ENCODE peak calls at places on chromosomes 2 and 18, in four cellular contexts. O is CD8-positive, alpha-beta memory T cell; C is A549; X is transverse colon. R is an unnamed sample.

GRCh38 chr2:150981826-150982225 is 279.8 kb downstream of the RBM43 start:
- DNase-seq in O (no peak), C (no peak), X (no peak), R (peak; percentile 2)

GRCh38 chr2:163347982-163348842 is 387.6 kb downstream of the FIGN start:
- DNase-seq in O (no peak), C (peak; percentile 92), X (peak; percentile 48), R (peak; percentile 95)

GRCh38 chr2:96205238-96205637 is 3.4 kb downstream of the STARD7 start:
- DNase-seq in O (no peak), C (no peak), X (no peak), R (no peak)

GRCh38 chr2:33230133-33230618 is 246.3 kb upstream of the RASGRP3 start:
- DNase-seq in O (no peak), C (no peak), X (no peak), R (no peak)

GRCh38 chr2:120935339-120936313 is 200.0 kb downstream of the GLI2 start:
- DNase-seq in O (no peak), C (peak; percentile 96), X (peak; percentile 28), R (peak; percentile 88)

GRCh38 chr2:8630676-8631464 is 51.0 kb upstream of the ID2 start:
- DNase-seq in O (peak; percentile 39), C (no peak), X (no peak), R (no peak)

GRCh38 chr2:80381666-80382065 is 77.1 kb upstream of the LRRTM1 start:
- DNase-seq in O (no peak), C (no peak), X (no peak), R (no peak)

GRCh38 chr2:127953128-127953718 is 67.5 kb upstream of the AMMECR1L start:
- DNase-seq in O (no peak), C (no peak), X (peak; percentile 56), R (peak; percentile 55)

GRCh38 chr2:116874021-116874420 is 940.5 kb upstream of the DDX18 start:
- DNase-seq in O (no peak), C (no peak), X (no peak), R (no peak)

GRCh38 chr2:118121986-118122767 is 33.9 kb downstream of the INSIG2 start:
- DNase-seq in O (no peak), C (no peak), X (no peak), R (no peak)

GRCh38 chr2:133586978-133587377 is 18.7 kb upstream of the NCKAP5 start:
- DNase-seq in O (no peak), C (no peak), X (no peak), R (no peak)

GRCh38 chr18:10659000-10659399 is 133.2 kb downstream of the NAPG start:
- DNase-seq in O (no peak), C (no peak), X (no peak), R (no peak)

GRCh38 chr2:11874861-11875260 is 128.4 kb downstream of the LPIN1 start:
- DNase-seq in O (no peak), C (no peak), X (no peak), R (no peak)

GRCh38 chr2:25184254-25184653 is 15.9 kb upstream of the POMC start:
- DNase-seq in O (no peak), C (no peak), X (no peak), R (no peak)

GRCh38 chr2:38524580-38524979 is 78.1 kb downstream of the HNRNPLL start:
- DNase-seq in O (no peak), C (no peak), X (no peak), R (no peak)

GRCh38 chr18:25953111-25953510 is 137.3 kb downstream of the SS18 start:
- DNase-seq in O (no peak), C (no peak), X (no peak), R (no peak)

GRCh38 chr2:55309441-55309840 is 40.4 kb upstream of the MTIF2 start:
- DNase-seq in O (no peak), C (no peak), X (no peak), R (no peak)

GRCh38 chr2:236107536-236107935 is 60.6 kb downstream of the GBX2 start:
- DNase-seq in O (no peak), C (no peak), X (no peak), R (no peak)

GRCh38 chr2:153222231-153223165 is 256.1 kb downstream of the RPRM start:
- DNase-seq in O (no peak), C (no peak), X (no peak), R (no peak)

GRCh38 chr18:48408111-48408726 is 964 bp downstream of the ZBTB7C start:
- DNase-seq in O (no peak), C (no peak), X (no peak), R (peak; percentile 10)

GRCh38 chr2:197011777-197012641 is 85.5 kb upstream of the PGAP1 start:
- DNase-seq in O (no peak), C (peak; percentile 67), X (no peak), R (peak; percentile 64)

GRCh38 chr18:49560277-49561126 is 1.4 kb upstream of the LIPG start:
- DNase-seq in O (no peak), C (no peak), X (peak; percentile 56), R (peak; percentile 27)

GRCh38 chr2:104690255-104690999 is 163.5 kb upstream of the POU3F3 start:
- DNase-seq in O (no peak), C (no peak), X (no peak), R (no peak)

GRCh38 chr2:134198006-134198634 is 55.8 kb upstream of the MGAT5 start:
- DNase-seq in O (no peak), C (no peak), X (no peak), R (no peak)

GRCh38 chr2:174546519-174547506 is 50.8 kb downstream of the WIPF1 start:
- DNase-seq in O (peak; percentile 52), C (peak; percentile 50), X (no peak), R (peak; percentile 65)

GRCh38 chr2:240411261-240412160 is 24.0 kb upstream of the GPC1 start:
- DNase-seq in O (peak; percentile 39), C (no peak), X (no peak), R (no peak)

GRCh38 chr2:85724731-85725181 is 29.0 kb upstream of the ATOH8 start:
- DNase-seq in O (no peak), C (no peak), X (no peak), R (no peak)

GRCh38 chr18:22067682-22068081 is 101.7 kb upstream of the GATA6 start:
- DNase-seq in O (no peak), C (no peak), X (no peak), R (no peak)

GRCh38 chr18:10013621-10014543 is 100.1 kb downstream of the VAPA start:
- DNase-seq in O (no peak), C (no peak), X (no peak), R (no peak)

GRCh38 chr2:160408205-160408561 is 85.4 kb downstream of the RBMS1 start:
- DNase-seq in O (no peak), C (no peak), X (no peak), R (no peak)

GRCh38 chr2:8229546-8229986 is 452.3 kb upstream of the ID2 start:
- DNase-seq in O (peak; percentile 67), C (peak; percentile 14), X (peak; percentile 41), R (no peak)

GRCh38 chr18:22485808-22486244 is 68.1 kb upstream of the CTAGE1 start:
- DNase-seq in O (no peak), C (peak; percentile 7), X (no peak), R (no peak)

GRCh38 chr2:130806370-130806769 is 30.3 kb upstream of the ARHGEF4 start:
- DNase-seq in O (no peak), C (no peak), X (no peak), R (no peak)

GRCh38 chr2:207317358-207317984 is 151.7 kb upstream of the KLF7 start:
- DNase-seq in O (no peak), C (peak; percentile 48), X (no peak), R (no peak)

GRCh38 chr2:200319587-200320337 is 13.3 kb downstream of the SPATS2L start:
- DNase-seq in O (no peak), C (peak; percentile 55), X (no peak), R (peak; percentile 75)

GRCh38 chr18:76588591-76589303 is 93.7 kb upstream of the ZNF516 start:
- DNase-seq in O (no peak), C (no peak), X (no peak), R (peak; percentile 26)

GRCh38 chr2:32910883-32911598 is 35.7 kb upstream of the LTBP1 start:
- DNase-seq in O (no peak), C (no peak), X (peak; percentile 22), R (no peak)

GRCh38 chr2:46131-46470 is 204 bp downstream of the FAM110C start:
- DNase-seq in O (no peak), C (no peak), X (no peak), R (no peak)
- H3K4me1 ChIP-seq in O (peaks cover 10% of the 10 kb centered on the region), C (peaks cover 8% of the 10 kb centered on the region), X (peaks cover 34% of the 10 kb centered on the region), R (no peaks in the 10 kb centered on the region)

GRCh38 chr2:132412021-132412420 is 4.6 kb upstream of the GPR39 start:
- DNase-seq in O (no peak), C (no peak), X (no peak), R (no peak)

GRCh38 chr2:132416996-132417395 is 391 bp downstream of the GPR39 start:
- DNase-seq in O (no peak), C (peak; percentile 48), X (peak; percentile 52), R (no peak)

GRCh38 chr2:132417430-132418035 is 928 bp downstream of the GPR39 start:
- DNase-seq in O (no peak), C (no peak), X (peak; percentile 14), R (no peak)

GRCh38 chr2:132415256-132416079 is 1.1 kb upstream of the GPR39 start:
- DNase-seq in O (no peak), C (peak; percentile 18), X (peak; percentile 15), R (peak; percentile 20)

GRCh38 chr2:132416080-132416911 is at the start of gene GPR39:
- DNase-seq in O (no peak), C (peak; percentile 97), X (peak; percentile 94), R (peak; percentile 96)
- H3K4me1 ChIP-seq in O (no peaks in the 10 kb centered on the region), C (peaks cover 53% of the 10 kb centered on the region), X (peaks cover 26% of the 10 kb centered on the region), R (no peaks in the 10 kb centered on the region)

GRCh38 chr2:239233576-239233975 is 167.2 kb downstream of the HDAC4 start:
- DNase-seq in O (no peak), C (no peak), X (no peak), R (no peak)

GRCh38 chr2:239227661-239228371 is 173.0 kb downstream of the HDAC4 start:
- DNase-seq in O (no peak), C (no peak), X (no peak), R (no peak)

GRCh38 chr2:239229545-239230279 is 171.1 kb downstream of the HDAC4 start:
- DNase-seq in O (no peak), C (no peak), X (no peak), R (peak; percentile 28)

GRCh38 chr2:239232195-239232578 is 168.6 kb downstream of the HDAC4 start:
- DNase-seq in O (no peak), C (no peak), X (no peak), R (no peak)

DNA sequence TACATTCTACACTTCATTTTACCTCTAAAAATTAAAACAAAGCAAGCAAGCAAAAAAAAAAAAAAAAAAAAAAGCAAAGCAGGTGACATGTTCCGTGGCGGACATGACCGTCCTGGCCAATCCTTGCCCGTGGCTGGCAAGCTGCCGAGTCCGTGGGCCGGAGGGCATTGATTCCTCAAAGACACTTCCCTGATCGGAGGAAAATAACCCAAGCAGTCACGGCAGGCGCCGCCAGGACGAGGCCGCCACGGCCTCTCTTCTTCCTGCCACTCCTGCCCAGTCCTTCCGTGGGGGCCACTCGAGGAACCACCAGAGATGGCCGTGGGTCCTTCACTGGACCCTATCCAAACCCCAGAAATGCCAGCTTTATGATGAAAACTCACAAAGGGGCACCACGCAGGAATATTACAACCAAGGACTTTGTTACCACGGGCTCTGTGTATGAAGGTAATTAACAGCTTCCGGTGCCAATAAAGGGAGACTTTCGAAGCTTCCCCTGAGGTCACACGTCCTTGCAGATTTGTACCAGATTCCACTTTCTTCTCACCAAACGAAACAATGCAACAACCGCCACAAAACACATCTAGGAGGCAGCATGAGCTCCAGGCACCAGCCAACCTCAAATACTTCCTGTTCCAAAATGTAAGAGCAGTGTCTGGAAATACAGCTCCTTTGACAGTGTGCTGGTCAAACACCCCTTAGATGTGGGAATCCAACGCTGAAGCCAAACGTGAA is 170.3 kb downstream of the HDAC4 start:
- DNase-seq in O (no peak), C (no peak), X (no peak), R (no peak)
- H3K4me1 ChIP-seq in O (peaks cover 41% of the 10 kb centered on the region), C (peaks cover 20% of the 10 kb centered on the region), X (peaks cover 37% of the 10 kb centered on the region), R (no peaks in the 10 kb centered on the region)

GRCh38 chr2:43214253-43214652 is 12.2 kb downstream of the ZFP36L2 start:
- DNase-seq in O (no peak), C (no peak), X (no peak), R (no peak)
- H3K4me1 ChIP-seq in O (peaks cover 41% of the 10 kb centered on the region), C (peaks cover 16% of the 10 kb centered on the region), X (peaks cover 39% of the 10 kb centered on the region), R (peaks cover 30% of the 10 kb centered on the region)

R was measured in cardiac muscle cell.